ENCODE peak calls at places on chromosomes 3 and 15, in nine cellular contexts. L is AG09309; X is Panc1; S is A549; N is neural progenitor cell; M is GM19239; Y is activated T-helper 1 cell treated with anti-CD3 and anti-CD28 coated beads, Interleukin-2, amount 50 U/mL, for 16 hours; E is activated naive CD8-positive, alpha-beta T cell treated with anti-CD3 and anti-CD28 coated beads for 36 hours; P is T47D. G is an unnamed sample.
A peak's percentile ranks its signal among the peaks of the same experiment; 100 is the strongest.

GRCh38 chr15:29888651-29889050 is 66.4 kb upstream of the TJP1 start:
- DNase-seq in L (no peak), X (no peak), S (no peak), N (peak; percentile 60), M (no peak), Y (no peak), E (no peak), P (no peak), G (no peak)

GRCh38 chr15:64634576-64635485 is 140.6 kb downstream of the RBPMS2 start:
- DNase-seq in L (no peak), X (no peak), S (no peak), N (peak; percentile 78), M (no peak), Y (no peak), E (peak; percentile 56), P (no peak), G (no peak)

GRCh38 chr3:190041333-190042041 is 79.2 kb downstream of the P3H2 start:
- DNase-seq in L (no peak), X (no peak), S (no peak), N (peak; percentile 46), M (no peak), Y (no peak), E (no peak), P (no peak), G (no peak)

GRCh38 chr3:125628212-125628611 is 32.9 kb upstream of the OSBPL11 start:
- DNase-seq in L (no peak), X (no peak), S (no peak), N (no peak), M (no peak), Y (no peak), E (no peak), P (no peak), G (no peak)

GRCh38 chr15:45129651-45130129 is at the start of the genes DUOX1 and DUOXA1:
- DNase-seq in L (no peak), X (no peak), S (no peak), N (peak; percentile 67), M (no peak), Y (no peak), E (no peak), P (no peak), G (no peak)

GRCh38 chr3:29914861-29915524 is 634.1 kb downstream of the RBMS3 start:
- DNase-seq in L (peak; percentile 23), X (no peak), S (no peak), N (no peak), M (no peak), Y (no peak), E (no peak), P (no peak), G (no peak)

GRCh38 chr3:152857082-152857481 is 22.2 kb downstream of the P2RY1 start:
- DNase-seq in L (no peak), X (no peak), S (no peak), N (no peak), M (no peak), Y (no peak), E (no peak), P (no peak), G (no peak)

GRCh38 chr3:168096210-168096795 is 579 bp upstream of the GOLIM4 start:
- DNase-seq in L (peak; percentile 84), X (peak; percentile 80), S (peak; percentile 67), N (peak; percentile 67), M (peak; percentile 14), Y (no peak), E (peak; percentile 37), P (peak; percentile 70), G (peak; percentile 31)

GRCh38 chr3:89364309-89364708 is 256.9 kb downstream of the EPHA3 start:
- DNase-seq in L (no peak), X (no peak), S (no peak), N (no peak), M (no peak), Y (no peak), E (no peak), P (no peak), G (no peak)

G was measured in GM12891.